ENCODE peak calls at places on chromosomes 2 and 18, in four cellular contexts. W is H1, M is GM12878, G is HepG2. Z is an unnamed sample. For H3K36me3, the result is how much of the 10 kb centered on the place peaks cover.

GRCh38 chr2:113858764-113859163 is 31.1 kb upstream of the ACTR3 start:
- DNase-seq in W (no peak), M (no peak), G (no peak), Z (no peak)

GRCh38 chr2:173326806-173327205 is 27.9 kb upstream of the CDCA7 start:
- DNase-seq in W (no peak), M (no peak), G (no peak), Z (no peak)

GRCh38 chr2:191560594-191560993 is 117.3 kb upstream of the NABP1 start:
- DNase-seq in W (no peak), M (no peak), G (no peak), Z (no peak)

GRCh38 chr2:236633764-236634163 is 64.1 kb downstream of the ACKR3 start:
- DNase-seq in W (no peak), M (no peak), G (no peak), Z (no peak)

GRCh38 chr2:74037379-74037860 is 52.7 kb downstream of the TET3 start:
- DNase-seq in W (no peak), M (peak), G (no peak), Z (no peak)

GRCh38 chr2:121255363-121255762 is 29.6 kb downstream of the TFCP2L1 start:
- DNase-seq in W (no peak), M (no peak), G (no peak), Z (no peak)

GRCh38 chr2:150376627-150377335 is 110.7 kb downstream of the RND3 start:
- DNase-seq in W (no peak), M (no peak), G (peak), Z (no peak)

GRCh38 chr18:79339094-79339908 is 56.4 kb upstream of the NFATC1 start:
- DNase-seq in W (no peak), M (no peak), G (no peak), Z (no peak)

GRCh38 chr2:17606851-17607250 is 66.4 kb downstream of the VSNL1 start:
- DNase-seq in W (no peak), M (no peak), G (no peak), Z (no peak)

GRCh38 chr18:57797209-57797651 is 5.9 kb downstream of the ATP8B1 start:
- DNase-seq in W (no peak), M (no peak), G (peak), Z (no peak)

GRCh38 chr2:23487735-23488492 is 102.9 kb downstream of the KLHL29 start:
- DNase-seq in W (no peak), M (no peak), G (no peak), Z (no peak)

GRCh38 chr2:208077286-208077685 is 47.0 kb downstream of the CRYGD start:
- DNase-seq in W (no peak), M (no peak), G (no peak), Z (no peak)

GRCh38 chr2:7566382-7566881 is 649.2 kb downstream of the RNF144A start:
- DNase-seq in W (no peak), M (no peak), G (peak), Z (no peak)

GRCh38 chr2:2709091-2709770 is 378.2 kb upstream of the MYT1L start:
- DNase-seq in W (no peak), M (no peak), G (no peak), Z (no peak)

GRCh38 chr2:150109912-150110311 is 377.6 kb downstream of the RND3 start:
- DNase-seq in W (no peak), M (no peak), G (no peak), Z (no peak)

GRCh38 chr18:24928479-24928878 is 423.5 kb downstream of the ZNF521 start:
- DNase-seq in W (no peak), M (no peak), G (no peak), Z (no peak)

GRCh38 chr18:25061345-25061744 is 290.6 kb downstream of the ZNF521 start:
- DNase-seq in W (no peak), M (no peak), G (no peak), Z (no peak)

GRCh38 chr2:182448371-182448770 is 21.5 kb upstream of the PDE1A start:
- DNase-seq in W (no peak), M (no peak), G (no peak), Z (no peak)

GRCh38 chr2:234195516-234195915 is 145.0 kb downstream of the SPP2 start:
- DNase-seq in W (no peak), M (no peak), G (no peak), Z (no peak)

GRCh38 chr2:169979025-169979424 is 151.8 kb downstream of the UBR3 start:
- DNase-seq in W (no peak), M (no peak), G (no peak), Z (no peak)

GRCh38 chr2:105038383-105039061 is 653 bp downstream of the MRPS9 start:
- DNase-seq in W (no peak), M (no peak), G (no peak), Z (peak)

GRCh38 chr2:70046534-70046933 is 40.7 kb upstream of the PCBP1 start:
- DNase-seq in W (no peak), M (no peak), G (no peak), Z (no peak)

GRCh38 chr2:212536385-212537310 is 2.0 kb downstream of the ERBB4 start:
- DNase-seq in W (peak), M (no peak), G (no peak), Z (no peak)

GRCh38 chr18:45596048-45596447 is 19.2 kb upstream of the SLC14A2 start:
- DNase-seq in W (no peak), M (no peak), G (no peak), Z (no peak)

GRCh38 chr2:136212426-136213378 is 94.8 kb upstream of the CXCR4 start:
- DNase-seq in W (no peak), M (peak), G (no peak), Z (no peak)

GRCh38 chr18:76499596-76500340 is 4.7 kb upstream of the ZNF516 start:
- DNase-seq in W (no peak), M (peak), G (no peak), Z (no peak)

GRCh38 chr2:197167608-197168287 is 142.8 kb downstream of the ANKRD44 start:
- DNase-seq in W (no peak), M (no peak), G (no peak), Z (no peak)

GRCh38 chr2:39593439-39594393 is 72.0 kb upstream of the TMEM178A start:
- DNase-seq in W (no peak), M (no peak), G (peak), Z (peak)

GRCh38 chr2:68766378-68766845 is 31.8 kb downstream of the ARHGAP25 start:
- DNase-seq in W (no peak), M (no peak), G (no peak), Z (no peak)

GRCh38 chr2:12428786-12429185 is 287.9 kb upstream of the TRIB2 start:
- DNase-seq in W (no peak), M (no peak), G (no peak), Z (peak)

GRCh38 chr2:109423556-109424359 is 190.0 kb downstream of the SEPTIN10 start:
- DNase-seq in W (no peak), M (no peak), G (no peak), Z (no peak)

GRCh38 chr2:102736607-102737409 is 25.0 kb upstream of the TMEM182 start:
- DNase-seq in W (peak), M (no peak), G (peak), Z (peak)

GRCh38 chr2:219331560-219332213 is 857 bp downstream of the RESP18 start:
- DNase-seq in W (peak), M (no peak), G (no peak), Z (no peak)

GRCh38 chr2:196372811-196373664 is 201.7 kb upstream of the STK17B start:
- DNase-seq in W (no peak), M (no peak), G (no peak), Z (no peak)

GRCh38 chr2:102736174-102736606 is 25.6 kb upstream of the TMEM182 start:
- DNase-seq in W (no peak), M (no peak), G (peak), Z (no peak)

GRCh38 chr2:99404800-99405669 is 67.8 kb downstream of the EIF5B start:
- DNase-seq in W (no peak), M (no peak), G (no peak), Z (no peak)

GRCh38 chr2:99406137-99406536 is 68.9 kb downstream of the EIF5B start:
- DNase-seq in W (no peak), M (no peak), G (no peak), Z (no peak)

GRCh38 chr2:99410276-99410675 is 73.1 kb downstream of the EIF5B start:
- DNase-seq in W (no peak), M (no peak), G (no peak), Z (no peak)
- H3K36me3 ChIP-seq in W (half or more), M (under half), G (under half), Z (half or more)

GRCh38 chr2:157749684-157750083 is 121.0 kb upstream of the ACVR1C start:
- DNase-seq in W (no peak), M (no peak), G (no peak), Z (no peak)

GRCh38 chr2:157748371-157749132 is 119.9 kb upstream of the ACVR1C start:
- DNase-seq in W (no peak), M (no peak), G (no peak), Z (no peak)

GRCh38 chr2:157746234-157746950 is 117.7 kb upstream of the ACVR1C start:
- DNase-seq in W (no peak), M (no peak), G (no peak), Z (no peak)

GRCh38 chr2:157747695-157748370 is 119.2 kb upstream of the ACVR1C start:
- DNase-seq in W (no peak), M (peak), G (no peak), Z (no peak)

GRCh38 chr2:157747280-157747679 is 118.6 kb upstream of the ACVR1C start:
- DNase-seq in W (no peak), M (no peak), G (no peak), Z (no peak)
- TF ChIP-seq SUZ12 in W (no peak), M (no peak), G (no peak), Z (no peak)

GRCh38 chr2:217940261-217941220 is 62.3 kb downstream of the TNS1 start:
- DNase-seq in W (no peak), M (no peak), G (no peak), Z (no peak)

GRCh38 chr2:217938038-217938437 is 64.8 kb downstream of the TNS1 start:
- DNase-seq in W (no peak), M (no peak), G (no peak), Z (no peak)

GRCh38 chr2:217939220-217939619 is 63.6 kb downstream of the TNS1 start:
- DNase-seq in W (no peak), M (no peak), G (no peak), Z (no peak)

GRCh38 chr2:217941339-217941738 is 61.5 kb downstream of the TNS1 start:
- DNase-seq in W (no peak), M (no peak), G (no peak), Z (no peak)

DNA sequence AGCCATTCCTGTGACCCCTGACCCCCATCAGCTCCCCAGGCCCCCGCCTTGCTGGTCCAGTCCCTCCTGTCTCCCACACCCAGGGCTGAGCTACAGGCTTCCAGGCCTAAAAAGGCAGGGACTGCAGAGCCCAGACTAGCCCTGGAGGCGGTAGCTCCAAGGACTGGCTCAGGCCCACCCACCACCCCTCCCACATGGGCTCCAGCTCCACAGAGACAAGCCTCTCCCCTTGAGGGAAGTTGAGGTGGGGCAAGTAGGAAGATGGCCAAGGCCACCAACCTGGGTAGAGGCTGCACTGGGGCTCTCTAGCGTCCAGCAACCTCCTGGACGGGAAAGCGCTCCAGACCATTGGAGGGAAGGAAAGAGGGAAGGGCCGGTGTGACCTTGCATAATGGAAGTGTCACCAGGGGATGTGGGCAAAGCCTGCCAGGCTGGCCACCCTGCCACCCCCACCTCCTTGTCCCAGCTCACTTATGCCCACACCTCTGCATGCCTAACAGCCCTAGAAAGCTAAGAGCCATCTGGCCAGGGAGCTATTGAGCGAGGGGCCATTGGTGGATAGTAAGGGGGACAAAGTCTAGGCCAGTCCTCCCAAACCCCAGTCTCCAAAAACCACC is 63.1 kb downstream of the TNS1 start:
- DNase-seq in W (no peak), M (no peak), G (no peak), Z (no peak)
- H3K9ac ChIP-seq in W (no peak), M (no peak), G (no peak), Z (no peak)

GRCh38 chr2:19973471-19973870 is 16.4 kb downstream of the WDR35 start:
- DNase-seq in W (no peak), M (no peak), G (no peak), Z (no peak)

GRCh38 chr2:19971691-19972090 is 18.2 kb downstream of the WDR35 start:
- DNase-seq in W (no peak), M (no peak), G (no peak), Z (no peak)
- H3K36me3 ChIP-seq in W (under half), M (under half), G (under half), Z (under half)

DNA sequence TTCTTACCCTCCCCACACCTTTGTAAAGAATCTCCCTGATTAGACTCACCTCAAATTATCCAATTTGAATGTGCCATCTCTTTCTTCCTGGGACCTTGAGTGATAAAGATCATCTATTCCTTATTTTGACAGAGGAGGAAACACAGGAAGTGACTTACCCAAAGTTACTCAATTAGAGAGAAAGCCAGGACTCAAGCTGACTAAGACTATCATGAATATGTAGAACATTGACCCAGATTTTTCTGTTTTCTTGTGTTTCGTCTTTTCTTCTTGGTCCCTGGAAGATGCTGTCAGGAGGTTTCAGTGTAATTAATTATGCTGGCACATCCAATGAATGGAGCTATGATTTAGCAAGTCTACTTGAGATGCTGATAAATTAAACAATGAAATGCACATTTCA is 380.3 kb downstream of the CLIP4 start:
- DNase-seq in W (no peak), M (no peak), G (no peak), Z (no peak)
- TF ChIP-seq SUZ12 in W (no peak), M (no peak), G (no peak), Z (no peak)

DNA sequence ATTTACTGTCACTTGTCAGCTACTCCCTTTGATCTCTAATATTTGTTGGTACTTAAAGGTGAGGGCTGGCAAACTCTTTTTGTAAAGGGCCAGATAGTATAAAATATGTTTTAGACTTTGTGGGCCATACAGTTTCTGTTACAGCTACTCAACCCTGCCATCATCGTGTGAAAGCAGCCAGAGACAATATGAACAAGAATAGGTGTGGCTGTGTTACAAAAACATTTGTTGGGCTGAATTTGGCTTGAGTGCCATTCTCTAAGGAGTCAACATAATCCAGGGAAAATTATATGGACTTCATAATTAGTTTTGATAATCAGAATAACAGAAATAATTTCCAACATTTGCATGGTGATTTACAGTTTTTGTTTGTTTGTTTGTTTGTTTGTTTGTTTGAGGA is 190.6 kb downstream of the LTBP1 start:
- DNase-seq in W (no peak), M (no peak), G (no peak), Z (no peak)
- H3K9ac ChIP-seq in W (no peak), M (no peak), G (no peak), Z (no peak)

GRCh38 chr2:162199913-162200312 is 43.3 kb downstream of the FAP start:
- DNase-seq in W (no peak), M (no peak), G (no peak), Z (no peak)

GRCh38 chr2:162198239-162198638 is 45.0 kb downstream of the FAP start:
- DNase-seq in W (no peak), M (no peak), G (no peak), Z (no peak)

GRCh38 chr2:162196611-162197010 is 44.6 kb upstream of the GCG start:
- DNase-seq in W (no peak), M (no peak), G (no peak), Z (no peak)

GRCh38 chr2:162200636-162201035 is 42.6 kb downstream of the FAP start:
- DNase-seq in W (no peak), M (no peak), G (no peak), Z (no peak)

DNA sequence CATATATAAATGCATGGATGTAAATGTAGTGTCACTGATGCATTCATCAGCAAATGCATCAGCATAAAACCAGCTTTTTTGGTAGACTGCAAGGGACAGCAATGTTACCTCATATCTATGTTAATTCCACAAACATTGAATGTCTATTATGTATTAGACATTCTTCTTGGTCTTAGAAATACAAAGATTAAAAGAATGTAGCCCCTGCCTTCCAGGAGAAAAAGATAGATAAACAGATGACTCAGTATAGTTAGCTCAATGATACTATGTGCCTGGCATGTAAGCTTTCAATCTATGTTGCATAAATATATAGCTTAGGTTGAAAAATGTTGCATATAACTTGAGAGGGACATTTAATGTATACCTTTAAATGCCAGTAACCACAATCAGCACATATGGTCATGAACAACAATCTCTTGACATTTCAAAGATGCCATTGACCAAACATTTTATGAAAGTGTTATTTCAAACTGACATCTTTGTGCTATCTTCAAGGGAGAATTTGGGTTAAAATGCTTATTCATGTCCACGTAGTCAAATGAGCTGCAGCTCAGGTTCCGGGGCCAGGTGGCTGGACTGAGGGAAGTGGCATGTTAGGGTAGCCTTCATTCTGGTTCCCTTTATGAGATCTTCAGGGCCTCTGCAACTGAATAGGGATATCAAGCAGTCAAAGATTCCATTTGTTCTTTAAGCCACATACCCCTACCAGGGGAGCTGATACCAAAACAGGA is 45.2 kb upstream of the GCG start:
- DNase-seq in W (no peak), M (no peak), G (no peak), Z (no peak)
- H3K36me3 ChIP-seq in W (under half), M (under half), G (under half), Z (under half)

GRCh38 chr2:148527488-148528340 is 116.8 kb upstream of the EPC2 start:
- DNase-seq in W (peak), M (no peak), G (no peak), Z (no peak)
- TF ChIP-seq SUZ12 in W (no peak), M (no peak), G (no peak), Z (no peak)

DNA sequence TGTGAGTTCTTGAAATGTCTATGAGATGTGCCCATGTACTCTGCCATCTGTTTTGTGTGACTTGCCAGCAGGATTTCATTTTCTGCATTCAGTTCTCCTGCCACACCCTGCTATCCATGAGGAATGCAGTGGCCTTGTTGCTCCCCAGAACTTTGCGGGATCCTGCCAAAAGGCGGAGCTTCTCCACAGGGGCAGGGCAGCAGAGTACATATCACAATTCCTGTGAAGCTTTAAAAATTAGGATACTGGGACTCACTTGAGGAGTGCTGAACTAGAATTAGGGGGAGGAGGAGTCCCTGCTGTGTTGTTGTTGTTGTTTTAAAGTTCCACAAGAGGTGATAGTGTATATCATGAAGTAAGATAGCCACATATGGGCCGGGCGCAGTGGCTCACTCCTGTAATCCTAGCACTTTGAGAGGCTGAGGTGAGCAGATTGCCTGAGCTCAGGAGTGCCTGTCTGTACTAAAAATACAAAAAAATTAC is 76.4 kb downstream of the TANC1 start:
- DNase-seq in W (peak), M (no peak), G (no peak), Z (no peak)
- H3K9ac ChIP-seq in W (no peak), M (no peak), G (no peak), Z (no peak)

GRCh38 chr2:138565251-138565598 is 63.7 kb downstream of the SPOPL start:
- DNase-seq in W (no peak), M (no peak), G (no peak), Z (no peak)
- H3K36me3 ChIP-seq in W (under half), M (under half), G (under half), Z (under half)